ENCODE peak calls at places on chromosomes 7 and 10, in nine cellular contexts. X is PC-3, F is BE2C, N is heart left ventricle, P is tibial artery, C is HCT116, D is Peyer's patch, W is hepatocyte, J is endothelial cell of umbilical vein. T is an unnamed sample. For H3K36me3, the result is how much of the 10 kb centered on the place peaks cover.

GRCh38 chr10:22314852-22315251 is 1.3 kb upstream of the COMMD3 start:
- DNase-seq in X (peak), F (no peak), N (no peak), P (no peak), C (no peak), D (no peak), W (no peak), J (no peak), T (no peak)

GRCh38 chr7:23183279-23184012 is 1.6 kb downstream of the NUP42 start:
- DNase-seq in X (no peak), F (no peak), N (no peak), P (no peak), C (no peak), D (no peak), W (no peak), J (no peak), T (no peak)

GRCh38 chr7:27179503-27180430 is 5.3 kb downstream of the HOXA11 start:
- DNase-seq in X (peak), F (peak), N (peak), P (peak), C (no peak), D (peak), W (peak), J (peak), T (peak)

GRCh38 chr10:129968937-129969527 is 5.0 kb upstream of the EBF3 start:
- DNase-seq in X (peak), F (peak), N (no peak), P (peak), C (no peak), D (no peak), W (peak), J (peak), T (no peak)

GRCh38 chr10:62814901-62815372 is 1.2 kb downstream of the EGR2 start:
- DNase-seq in X (no peak), F (no peak), N (peak), P (no peak), C (no peak), D (no peak), W (peak), J (no peak), T (no peak)

GRCh38 chr7:23530901-23531793 is 634 bp downstream of the TRA2A start:
- DNase-seq in X (peak), F (peak), N (peak), P (no peak), C (no peak), D (peak), W (peak), J (peak), T (peak)

GRCh38 chr7:112160771-112161150 is 45.4 kb downstream of the DOCK4 start:
- DNase-seq in X (no peak), F (no peak), N (no peak), P (no peak), C (no peak), D (no peak), W (no peak), J (no peak), T (no peak)

GRCh38 chr10:80459047-80459865 is 5.1 kb downstream of the TSPAN14 start:
- DNase-seq in X (no peak), F (peak), N (peak), P (peak), C (no peak), D (peak), W (no peak), J (no peak), T (no peak)

GRCh38 chr10:63707254-63707910 is 186.2 kb downstream of the REEP3 start:
- DNase-seq in X (peak), F (no peak), N (no peak), P (no peak), C (peak), D (no peak), W (peak), J (peak), T (no peak)

GRCh38 chr10:54800677-54801480 is at the start of gene PCDH15:
- DNase-seq in X (peak), F (peak), N (peak), P (no peak), C (no peak), D (no peak), W (peak), J (peak), T (peak)

GRCh38 chr10:113982745-113983144 is 60.9 kb upstream of the ADRB1 start:
- DNase-seq in X (peak), F (no peak), N (no peak), P (no peak), C (no peak), D (no peak), W (peak), J (no peak), T (no peak)

GRCh38 chr10:13839030-13839429 is 252.3 kb downstream of the PRPF18 start:
- DNase-seq in X (no peak), F (no peak), N (no peak), P (no peak), C (no peak), D (no peak), W (no peak), J (no peak), T (no peak)

GRCh38 chr7:17477182-17477581 is 178.7 kb downstream of the AHR start:
- DNase-seq in X (peak), F (no peak), N (no peak), P (no peak), C (no peak), D (no peak), W (no peak), J (no peak), T (no peak)

GRCh38 chr7:105309235-105310156 is 79.2 kb downstream of the SRPK2 start:
- DNase-seq in X (no peak), F (no peak), N (no peak), P (no peak), C (no peak), D (no peak), W (no peak), J (no peak), T (no peak)

GRCh38 chr10:14812271-14812670 is 25.6 kb downstream of the CDNF start:
- DNase-seq in X (no peak), F (no peak), N (no peak), P (no peak), C (no peak), D (no peak), W (no peak), J (no peak), T (no peak)

GRCh38 chr10:33927347-33927746 is 592.9 kb upstream of the NRP1 start:
- DNase-seq in X (no peak), F (peak), N (no peak), P (no peak), C (no peak), D (no peak), W (no peak), J (no peak), T (no peak)

GRCh38 chr10:113322843-113323242 is 230.0 kb upstream of the HABP2 start:
- DNase-seq in X (no peak), F (no peak), N (peak), P (no peak), C (no peak), D (peak), W (no peak), J (no peak), T (no peak)

GRCh38 chr10:44935201-44935960 is 24.2 kb upstream of the RASSF4 start:
- DNase-seq in X (no peak), F (no peak), N (peak), P (peak), C (no peak), D (no peak), W (peak), J (peak), T (no peak)

GRCh38 chr7:122886357-122887081 is at the start of gene CADPS2:
- DNase-seq in X (peak), F (peak), N (peak), P (peak), C (peak), D (peak), W (peak), J (peak), T (peak)

GRCh38 chr10:112136816-112137215 is 46.7 kb downstream of the GPAM start:
- DNase-seq in X (no peak), F (no peak), N (no peak), P (no peak), C (no peak), D (no peak), W (no peak), J (no peak), T (no peak)

GRCh38 chr7:134470864-134471263 is 12.0 kb upstream of the AKR1B1 start:
- DNase-seq in X (peak), F (no peak), N (no peak), P (no peak), C (peak), D (no peak), W (peak), J (no peak), T (no peak)

GRCh38 chr7:96075510-96076349 is 246.2 kb downstream of the SLC25A13 start:
- DNase-seq in X (peak), F (peak), N (peak), P (peak), C (peak), D (peak), W (peak), J (peak), T (peak)

GRCh38 chr10:110356628-110357245 is 52.0 kb upstream of the SMNDC1 start:
- DNase-seq in X (peak), F (no peak), N (peak), P (no peak), C (peak), D (peak), W (no peak), J (no peak), T (no peak)

GRCh38 chr10:30977385-30977784 is 54.3 kb downstream of the ZNF438 start:
- DNase-seq in X (no peak), F (no peak), N (no peak), P (no peak), C (no peak), D (no peak), W (no peak), J (no peak), T (no peak)

GRCh38 chr10:36888925-36889573 is 236.3 kb upstream of the ANKRD30A start:
- DNase-seq in X (peak), F (peak), N (no peak), P (no peak), C (peak), D (peak), W (peak), J (peak), T (peak)

GRCh38 chr10:124263726-124264125 is 155.0 kb downstream of the OAT start:
- DNase-seq in X (no peak), F (no peak), N (no peak), P (no peak), C (no peak), D (no peak), W (no peak), J (no peak), T (no peak)

GRCh38 chr10:49379596-49380410 is 16.1 kb downstream of the DRGX start:
- DNase-seq in X (peak), F (no peak), N (no peak), P (no peak), C (peak), D (no peak), W (no peak), J (no peak), T (no peak)

GRCh38 chr7:1697499-1698125 is 27.5 kb downstream of the ELFN1 start:
- DNase-seq in X (no peak), F (no peak), N (peak), P (peak), C (no peak), D (peak), W (no peak), J (no peak), T (no peak)

GRCh38 chr7:37065779-37066271 is 341.5 kb upstream of the AOAH start:
- DNase-seq in X (no peak), F (no peak), N (no peak), P (no peak), C (no peak), D (no peak), W (peak), J (peak), T (no peak)

GRCh38 chr10:17181751-17182150 is 19.7 kb downstream of the TRDMT1 start:
- DNase-seq in X (peak), F (peak), N (no peak), P (no peak), C (no peak), D (no peak), W (peak), J (peak), T (no peak)

GRCh38 chr7:97868788-97869187 is 3.4 kb downstream of the ASNS start:
- DNase-seq in X (no peak), F (no peak), N (no peak), P (no peak), C (no peak), D (no peak), W (no peak), J (no peak), T (no peak)

DNA sequence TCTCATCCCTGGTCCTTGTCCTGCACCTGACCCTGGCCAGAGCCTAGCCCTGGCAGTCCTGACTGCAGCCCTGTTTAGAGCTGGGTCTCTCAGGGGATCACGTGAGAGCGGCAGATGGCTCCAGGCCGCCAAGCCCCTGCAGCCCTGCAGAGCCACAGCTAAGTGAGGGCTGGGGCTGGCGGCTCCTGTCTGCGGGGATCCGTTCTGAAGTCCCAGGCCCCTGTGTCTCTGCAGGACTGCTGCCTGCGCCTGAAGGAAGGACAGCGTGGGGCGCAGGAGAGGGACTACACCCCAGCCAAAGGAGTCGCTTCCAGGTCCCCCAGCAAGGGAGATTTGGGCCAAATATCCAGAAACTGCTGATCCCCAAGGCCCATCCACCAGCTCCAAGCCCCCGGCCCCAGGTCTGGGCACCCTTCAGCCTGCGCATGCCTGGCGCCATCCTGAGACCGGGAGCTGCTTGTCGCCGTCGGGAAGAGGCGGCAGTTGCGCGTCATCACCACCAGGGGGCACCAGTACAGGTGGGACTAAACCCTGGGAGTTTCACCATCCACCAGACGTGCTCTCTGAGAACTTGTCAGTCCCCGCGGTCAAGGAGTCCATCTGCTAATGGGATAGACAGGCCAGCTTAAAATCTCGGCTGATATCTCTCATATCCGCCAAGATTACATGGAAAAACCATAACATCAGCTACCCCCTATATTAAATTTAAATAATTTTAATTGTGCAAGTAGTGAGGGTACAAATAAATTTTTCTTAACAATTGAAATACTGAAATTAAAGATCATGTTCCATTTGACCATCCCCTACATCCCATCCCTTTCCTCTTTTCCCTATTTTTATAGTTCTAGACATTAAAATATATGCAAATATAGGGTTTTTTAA is 25.1 kb upstream of the GHRHR start:
- DNase-seq in X (peak), F (peak), N (peak), P (peak), C (peak), D (peak), W (peak), J (peak), T (peak)
- H3K4me3 ChIP-seq in X (no peak), F (peak), N (peak), P (peak), C (peak), D (peak), W (no peak), J (no peak), T (no peak)

GRCh38 chr10:815338-816104 is 116.0 kb downstream of the LARP4B start:
- DNase-seq in X (no peak), F (no peak), N (no peak), P (no peak), C (no peak), D (no peak), W (no peak), J (no peak), T (no peak)
- H3K36me3 ChIP-seq in X (under half), F (half or more), N (under half), P (half or more), C (half or more), D (under half), W (under half), J (half or more), T (half or more)

GRCh38 chr7:75914655-75915415 is at the start of gene POR:
- DNase-seq in X (peak), F (peak), N (peak), P (peak), C (peak), D (peak), W (peak), J (peak), T (peak)

GRCh38 chr7:75916259-75916658 is 1.3 kb downstream of the POR start:
- DNase-seq in X (no peak), F (no peak), N (no peak), P (no peak), C (no peak), D (no peak), W (no peak), J (peak), T (no peak)

GRCh38 chr7:75915416-75916156 is 631 bp downstream of the POR start:
- DNase-seq in X (no peak), F (no peak), N (peak), P (peak), C (no peak), D (peak), W (peak), J (peak), T (peak)

GRCh38 chr7:75914169-75914654 is 743 bp upstream of the POR start:
- DNase-seq in X (no peak), F (no peak), N (no peak), P (peak), C (no peak), D (no peak), W (no peak), J (no peak), T (no peak)

GRCh38 chr7:75916685-75917634 is 2.0 kb downstream of the POR start:
- DNase-seq in X (no peak), F (no peak), N (no peak), P (no peak), C (no peak), D (no peak), W (no peak), J (no peak), T (no peak)
- H3K4me3 ChIP-seq in X (peak), F (no peak), N (peak), P (peak), C (no peak), D (peak), W (no peak), J (no peak), T (no peak)

GRCh38 chr7:43629857-43630256 is 46.9 kb downstream of the STK17A start:
- DNase-seq in X (no peak), F (no peak), N (no peak), P (no peak), C (no peak), D (no peak), W (no peak), J (no peak), T (no peak)
- H3K36me3 ChIP-seq in X (half or more), F (under half), N (under half), P (under half), C (under half), D (under half), W (under half), J (under half), T (half or more)

DNA sequence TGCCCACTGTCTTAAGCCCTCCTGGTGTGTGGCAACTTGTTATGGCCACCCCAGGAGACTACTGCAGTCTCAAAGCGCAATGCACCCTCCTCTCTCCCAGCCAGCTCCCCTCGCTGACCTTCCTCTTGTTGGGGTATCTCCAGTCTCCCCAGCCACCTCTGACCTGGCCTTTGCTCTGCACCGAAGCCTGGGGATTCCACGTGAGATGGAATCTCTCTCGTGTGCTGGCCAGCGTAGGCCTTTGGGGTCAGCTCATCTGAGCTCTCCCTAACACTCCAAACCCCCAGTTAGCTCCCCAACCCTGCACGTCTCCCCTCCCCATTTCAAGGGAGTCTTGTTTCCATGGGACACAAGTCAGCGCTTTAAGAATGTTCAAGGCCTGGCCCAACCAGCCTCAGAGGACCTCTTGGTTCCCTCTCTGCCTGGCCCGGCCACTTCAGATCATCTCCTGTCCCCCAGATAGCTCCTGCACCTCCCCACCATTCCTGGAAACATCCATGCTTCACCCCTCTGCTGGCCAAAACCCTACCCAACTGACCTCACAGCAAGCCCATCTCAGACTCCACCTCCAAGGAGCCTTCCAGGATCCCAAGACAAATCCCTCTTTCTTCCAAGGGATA is 11.2 kb downstream of the ITPRIP start:
- DNase-seq in X (no peak), F (no peak), N (no peak), P (peak), C (no peak), D (peak), W (no peak), J (no peak), T (no peak)
- H3K4me3 ChIP-seq in X (no peak), F (no peak), N (peak), P (peak), C (no peak), D (no peak), W (no peak), J (no peak), T (no peak)

DNA sequence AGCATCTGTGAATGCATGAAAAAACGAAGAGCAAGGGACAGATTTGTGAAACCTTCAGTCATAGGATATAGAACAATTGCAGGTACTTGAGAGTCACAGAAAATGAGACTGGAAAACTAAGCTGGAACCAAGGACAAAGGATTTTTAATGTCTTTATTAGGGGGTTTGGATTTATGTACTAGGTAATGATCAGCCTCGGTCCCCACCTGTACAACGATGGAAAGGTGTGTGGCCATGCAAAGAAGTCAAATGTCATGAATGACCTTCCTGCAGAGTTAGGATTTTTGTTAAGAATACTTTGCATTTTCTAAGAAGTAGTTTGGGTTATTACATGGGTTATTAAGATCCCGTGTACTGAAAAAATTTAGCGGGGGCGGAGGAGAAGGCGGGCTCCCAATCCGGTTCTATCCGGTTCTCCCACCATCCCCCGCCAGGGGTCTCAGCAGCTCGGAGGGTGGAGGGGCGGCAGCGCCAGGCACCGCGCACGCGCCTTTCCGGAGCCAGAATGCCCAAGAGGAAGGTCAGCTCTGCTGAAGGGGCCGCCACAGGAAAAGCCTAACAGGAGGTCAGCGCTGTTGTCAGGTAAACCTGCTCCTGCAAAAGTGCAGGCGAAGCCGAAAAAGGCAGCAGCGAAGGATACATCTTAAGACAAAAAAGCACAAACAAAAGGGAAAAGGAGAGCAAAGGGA is 327.5 kb upstream of the PLXDC2 start:
- DNase-seq in X (no peak), F (no peak), N (peak), P (peak), C (no peak), D (peak), W (peak), J (no peak), T (peak)
- H3K36me3 ChIP-seq in X (under half), F (under half), N (under half), P (under half), C (under half), D (under half), W (under half), J (under half), T (under half)

GRCh38 chr10:59881640-59882039 is 24.7 kb downstream of the CCDC6 start:
- DNase-seq in X (no peak), F (no peak), N (no peak), P (no peak), C (no peak), D (no peak), W (no peak), J (no peak), T (no peak)
- H3K4me3 ChIP-seq in X (no peak), F (no peak), N (no peak), P (no peak), C (no peak), D (no peak), W (no peak), J (no peak), T (no peak)

GRCh38 chr7:66946545-66946944 is 25.5 kb downstream of the TMEM248 start:
- DNase-seq in X (no peak), F (no peak), N (no peak), P (no peak), C (no peak), D (no peak), W (peak), J (peak), T (no peak)
- H3K36me3 ChIP-seq in X (under half), F (half or more), N (under half), P (half or more), C (under half), D (under half), W (under half), J (under half), T (half or more)

GRCh38 chr7:117364204-117364755 is 41.4 kb upstream of the WNT2 start:
- DNase-seq in X (no peak), F (no peak), N (no peak), P (no peak), C (no peak), D (no peak), W (no peak), J (no peak), T (no peak)
- H3K4me3 ChIP-seq in X (no peak), F (no peak), N (no peak), P (no peak), C (no peak), D (no peak), W (no peak), J (no peak), T (no peak)

T was measured in HAP-1.